ENCODE peak calls at places on chromosomes 12 and 14, in six cellular contexts. One of them, this sample, is unnamed.

GRCh38 chr14:69767369-69767999 is 542 bp downstream of the SRSF5 start:
- DNase-seq in MCF 10A: peak; percentile 89
- DNase-seq in endothelial cell: peak; percentile 96
- DNase-seq in GM06990: peak; percentile 95
- DNase-seq in CD4-positive, alpha-beta T cell: peak; percentile 83
- DNase-seq in B cell: peak; percentile 88
- DNase-seq in this sample: peak; percentile 92

GRCh38 chr14:50763386-50764007 is 67.5 kb downstream of the NIN start:
- DNase-seq in MCF 10A: peak; percentile 72
- DNase-seq in endothelial cell: no peak
- DNase-seq in B cell: no peak
- DNase-seq in CD4-positive, alpha-beta T cell: no peak
- DNase-seq in GM06990: no peak
- DNase-seq in this sample: no peak

GRCh38 chr12:10235761-10236631 is 23.3 kb downstream of the GABARAPL1 start:
- DNase-seq in CD4-positive, alpha-beta T cell: peak; percentile 31
- DNase-seq in endothelial cell: no peak
- DNase-seq in GM06990: no peak
- DNase-seq in B cell: peak; percentile 55
- DNase-seq in MCF 10A: peak; percentile 53
- DNase-seq in this sample: peak; percentile 53

GRCh38 chr12:51428256-51428655 is 3.6 kb downstream of the SLC4A8 start:
- DNase-seq in B cell: no peak
- DNase-seq in MCF 10A: no peak
- DNase-seq in CD4-positive, alpha-beta T cell: no peak
- DNase-seq in endothelial cell: no peak
- DNase-seq in GM06990: no peak
- DNase-seq in this sample: no peak

GRCh38 chr12:56336361-56337167 is 2.1 kb upstream of the IL23A start:
- DNase-seq in endothelial cell: no peak
- DNase-seq in GM06990: no peak
- DNase-seq in MCF 10A: no peak
- DNase-seq in B cell: no peak
- DNase-seq in CD4-positive, alpha-beta T cell: no peak
- DNase-seq in this sample: no peak

GRCh38 chr12:75786071-75786470 is 245.5 kb downstream of the PHLDA1 start:
- DNase-seq in MCF 10A: no peak
- DNase-seq in GM06990: no peak
- DNase-seq in B cell: no peak
- DNase-seq in CD4-positive, alpha-beta T cell: no peak
- DNase-seq in endothelial cell: no peak
- DNase-seq in this sample: no peak

GRCh38 chr12:76240281-76240680 is 107.9 kb downstream of the BBS10 start:
- DNase-seq in GM06990: no peak
- DNase-seq in MCF 10A: no peak
- DNase-seq in endothelial cell: no peak
- DNase-seq in CD4-positive, alpha-beta T cell: no peak
- DNase-seq in B cell: no peak
- DNase-seq in this sample: no peak

GRCh38 chr14:28756896-28757570 is 9.6 kb upstream of the FOXG1 start:
- DNase-seq in MCF 10A: peak; percentile 60
- DNase-seq in endothelial cell: peak; percentile 53
- DNase-seq in CD4-positive, alpha-beta T cell: no peak
- DNase-seq in B cell: no peak
- DNase-seq in GM06990: no peak
- DNase-seq in this sample: no peak

GRCh38 chr12:52667509-52667908 is 12.7 kb downstream of the KRT1 start:
- DNase-seq in CD4-positive, alpha-beta T cell: no peak
- DNase-seq in endothelial cell: no peak
- DNase-seq in B cell: no peak
- DNase-seq in GM06990: no peak
- DNase-seq in MCF 10A: no peak
- DNase-seq in this sample: no peak

GRCh38 chr12:60489071-60489470 is 893.2 kb downstream of the SLC16A7 start:
- DNase-seq in GM06990: no peak
- DNase-seq in MCF 10A: no peak
- DNase-seq in endothelial cell: no peak
- DNase-seq in CD4-positive, alpha-beta T cell: no peak
- DNase-seq in B cell: no peak
- DNase-seq in this sample: no peak

GRCh38 chr14:45972416-45972815 is 679.2 kb downstream of the RPL10L start:
- DNase-seq in endothelial cell: no peak
- DNase-seq in CD4-positive, alpha-beta T cell: no peak
- DNase-seq in MCF 10A: no peak
- DNase-seq in B cell: no peak
- DNase-seq in GM06990: no peak
- DNase-seq in this sample: no peak

GRCh38 chr14:31080489-31080888 is 54.3 kb upstream of the STRN3 start:
- DNase-seq in GM06990: no peak
- DNase-seq in endothelial cell: no peak
- DNase-seq in B cell: no peak
- DNase-seq in MCF 10A: no peak
- DNase-seq in CD4-positive, alpha-beta T cell: no peak
- DNase-seq in this sample: no peak

GRCh38 chr14:31085027-31085426 is 58.8 kb upstream of the STRN3 start:
- DNase-seq in MCF 10A: no peak
- DNase-seq in B cell: no peak
- DNase-seq in GM06990: no peak
- DNase-seq in endothelial cell: no peak
- DNase-seq in CD4-positive, alpha-beta T cell: no peak
- DNase-seq in this sample: no peak

GRCh38 chr14:31080060-31080459 is 53.9 kb upstream of the STRN3 start:
- DNase-seq in MCF 10A: peak; percentile 22
- DNase-seq in endothelial cell: no peak
- DNase-seq in CD4-positive, alpha-beta T cell: no peak
- DNase-seq in GM06990: no peak
- DNase-seq in B cell: no peak
- DNase-seq in this sample: no peak

GRCh38 chr14:31083781-31084180 is 57.6 kb upstream of the STRN3 start:
- DNase-seq in B cell: no peak
- DNase-seq in endothelial cell: no peak
- DNase-seq in CD4-positive, alpha-beta T cell: no peak
- DNase-seq in GM06990: no peak
- DNase-seq in MCF 10A: no peak
- DNase-seq in this sample: no peak

DNA sequence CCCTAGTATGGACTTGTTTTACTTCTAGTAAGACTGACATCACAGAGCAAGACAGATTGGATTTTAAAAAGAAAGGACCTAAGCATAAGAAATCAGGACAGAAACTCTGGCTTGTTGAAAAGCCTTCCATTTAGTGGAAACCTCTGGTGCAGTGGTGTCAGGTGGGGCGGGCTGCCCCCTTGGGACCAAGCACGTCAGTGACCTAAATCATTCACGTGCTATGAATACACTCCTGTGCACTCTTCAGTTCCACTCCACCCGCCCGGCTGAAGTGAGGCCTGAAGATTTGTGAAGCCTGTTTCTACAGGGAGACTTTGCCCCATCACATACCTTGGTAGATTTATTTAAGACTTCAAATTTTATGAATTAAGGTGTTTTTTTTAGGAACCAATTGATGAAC is 58.2 kb upstream of the STRN3 start:
- DNase-seq in endothelial cell: no peak
- DNase-seq in GM06990: peak; percentile 28
- DNase-seq in B cell: peak; percentile 49
- DNase-seq in CD4-positive, alpha-beta T cell: no peak
- DNase-seq in MCF 10A: no peak
- DNase-seq in this sample: no peak
- TF ChIP-seq CTCF in endothelial cell: no peak
- TF ChIP-seq CTCF in GM06990: peak; percentile 19
- TF ChIP-seq CTCF in B cell: no peak
- TF ChIP-seq CTCF in CD4-positive, alpha-beta T cell: no peak
- TF ChIP-seq CTCF in MCF 10A: no peak
- TF ChIP-seq CTCF in this sample: no peak

DNA sequence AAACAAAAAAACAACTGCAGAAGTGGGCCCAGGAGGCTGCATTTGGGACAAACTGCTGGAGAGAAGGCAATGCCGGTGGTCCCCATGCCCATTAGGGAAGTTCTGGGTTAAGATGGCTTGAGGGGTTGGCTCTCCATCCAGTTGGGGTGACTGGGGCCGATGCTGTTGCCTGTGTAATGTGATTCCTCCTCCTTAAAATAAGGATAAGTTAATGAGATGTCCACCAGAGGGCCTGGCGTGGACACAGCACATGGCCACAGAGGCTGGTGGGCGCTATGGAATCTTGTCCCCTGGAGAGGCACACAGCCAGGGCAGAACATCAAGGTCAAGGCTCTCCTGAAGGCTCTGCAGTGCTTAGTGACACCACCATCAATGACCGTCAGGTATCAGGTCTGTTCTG is 1.0 kb upstream of the TESC start:
- DNase-seq in GM06990: no peak
- DNase-seq in MCF 10A: peak; percentile 29
- DNase-seq in CD4-positive, alpha-beta T cell: no peak
- DNase-seq in B cell: no peak
- DNase-seq in endothelial cell: no peak
- DNase-seq in this sample: no peak
- TF ChIP-seq CTCF in GM06990: peak; percentile 27
- TF ChIP-seq CTCF in MCF 10A: no peak
- TF ChIP-seq CTCF in CD4-positive, alpha-beta T cell: no peak
- TF ChIP-seq CTCF in B cell: no peak
- TF ChIP-seq CTCF in endothelial cell: peak; percentile 50
- TF ChIP-seq CTCF in this sample: no peak

GRCh38 chr14:36028665-36029064 is 147.9 kb downstream of the PTCSC3 start:
- DNase-seq in MCF 10A: no peak
- DNase-seq in CD4-positive, alpha-beta T cell: no peak
- DNase-seq in B cell: no peak
- DNase-seq in GM06990: no peak
- DNase-seq in endothelial cell: no peak
- DNase-seq in this sample: no peak

GRCh38 chr14:36022765-36023415 is 153.6 kb downstream of the PTCSC3 start:
- DNase-seq in GM06990: no peak
- DNase-seq in CD4-positive, alpha-beta T cell: no peak
- DNase-seq in B cell: no peak
- DNase-seq in MCF 10A: no peak
- DNase-seq in endothelial cell: no peak
- DNase-seq in this sample: no peak

GRCh38 chr14:36027354-36027753 is 149.2 kb downstream of the PTCSC3 start:
- DNase-seq in CD4-positive, alpha-beta T cell: no peak
- DNase-seq in B cell: no peak
- DNase-seq in endothelial cell: no peak
- DNase-seq in MCF 10A: no peak
- DNase-seq in GM06990: no peak
- DNase-seq in this sample: no peak

GRCh38 chr14:36028218-36028617 is 148.3 kb downstream of the PTCSC3 start:
- DNase-seq in endothelial cell: no peak
- DNase-seq in B cell: no peak
- DNase-seq in GM06990: no peak
- DNase-seq in MCF 10A: peak; percentile 25
- DNase-seq in CD4-positive, alpha-beta T cell: no peak
- DNase-seq in this sample: no peak
- TF ChIP-seq CTCF in endothelial cell: no peak
- TF ChIP-seq CTCF in B cell: no peak
- TF ChIP-seq CTCF in GM06990: peak; percentile 32
- TF ChIP-seq CTCF in MCF 10A: no peak
- TF ChIP-seq CTCF in CD4-positive, alpha-beta T cell: no peak
- TF ChIP-seq CTCF in this sample: no peak

GRCh38 chr12:65278576-65279386 is at the start of gene MSRB3:
- DNase-seq in MCF 10A: peak; percentile 66
- DNase-seq in B cell: peak; percentile 77
- DNase-seq in GM06990: peak; percentile 58
- DNase-seq in endothelial cell: peak; percentile 73
- DNase-seq in CD4-positive, alpha-beta T cell: peak; percentile 4
- DNase-seq in this sample: no peak
- TF ChIP-seq CTCF in MCF 10A: peak; percentile 24
- TF ChIP-seq CTCF in B cell: no peak
- TF ChIP-seq CTCF in GM06990: peak; percentile 45
- TF ChIP-seq CTCF in endothelial cell: no peak
- TF ChIP-seq CTCF in CD4-positive, alpha-beta T cell: no peak
- TF ChIP-seq CTCF in this sample: no peak

GRCh38 chr14:21103165-21103709 is 2.4 kb downstream of the TMEM253 start:
- DNase-seq in endothelial cell: no peak
- DNase-seq in B cell: peak; percentile 18
- DNase-seq in MCF 10A: no peak
- DNase-seq in GM06990: no peak
- DNase-seq in CD4-positive, alpha-beta T cell: no peak
- DNase-seq in this sample: no peak

GRCh38 chr14:21102472-21103164 is 1.8 kb downstream of the TMEM253 start:
- DNase-seq in endothelial cell: no peak
- DNase-seq in MCF 10A: no peak
- DNase-seq in B cell: no peak
- DNase-seq in GM06990: no peak
- DNase-seq in CD4-positive, alpha-beta T cell: no peak
- DNase-seq in this sample: no peak

GRCh38 chr14:21105095-21105494 is 4.2 kb downstream of the TMEM253 start:
- DNase-seq in GM06990: no peak
- DNase-seq in endothelial cell: no peak
- DNase-seq in B cell: no peak
- DNase-seq in MCF 10A: no peak
- DNase-seq in CD4-positive, alpha-beta T cell: no peak
- DNase-seq in this sample: no peak

GRCh38 chr14:21104448-21105060 is 3.7 kb downstream of the TMEM253 start:
- DNase-seq in endothelial cell: peak; percentile 70
- DNase-seq in B cell: peak; percentile 70
- DNase-seq in CD4-positive, alpha-beta T cell: peak; percentile 57
- DNase-seq in GM06990: no peak
- DNase-seq in MCF 10A: peak; percentile 85
- DNase-seq in this sample: peak; percentile 64

GRCh38 chr14:21103710-21104447 is 3.0 kb downstream of the TMEM253 start:
- DNase-seq in B cell: peak; percentile 96
- DNase-seq in endothelial cell: peak; percentile 95
- DNase-seq in MCF 10A: peak; percentile 98
- DNase-seq in GM06990: peak; percentile 96
- DNase-seq in CD4-positive, alpha-beta T cell: peak; percentile 92
- DNase-seq in this sample: peak; percentile 93
- TF ChIP-seq CTCF in B cell: peak; percentile 76
- TF ChIP-seq CTCF in endothelial cell: no peak
- TF ChIP-seq CTCF in MCF 10A: peak; percentile 58
- TF ChIP-seq CTCF in GM06990: no peak
- TF ChIP-seq CTCF in CD4-positive, alpha-beta T cell: no peak
- TF ChIP-seq CTCF in this sample: no peak

DNA sequence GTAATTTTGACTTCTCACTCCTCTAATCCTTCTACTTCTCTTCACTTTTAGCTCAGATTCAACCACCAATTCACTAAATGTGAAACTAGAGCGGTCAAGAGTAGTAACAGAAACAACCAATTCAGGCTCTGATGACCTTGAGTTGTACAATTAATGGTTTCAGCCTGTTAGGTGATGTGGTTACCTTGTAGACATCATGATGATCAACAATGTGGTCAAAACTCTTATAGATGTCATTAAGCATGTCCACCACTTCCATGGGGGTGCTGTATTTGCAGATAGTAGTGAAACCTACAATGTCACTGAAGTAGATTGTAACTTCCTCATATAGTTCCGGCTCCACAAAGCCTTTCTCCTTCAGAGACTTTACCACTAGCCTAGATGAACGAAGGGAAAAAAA is 54.1 kb upstream of the PLBD1 start:
- DNase-seq in B cell: peak; percentile 18
- DNase-seq in GM06990: peak; percentile 76
- DNase-seq in CD4-positive, alpha-beta T cell: no peak
- DNase-seq in endothelial cell: no peak
- DNase-seq in MCF 10A: no peak
- DNase-seq in this sample: no peak
- TF ChIP-seq CTCF in B cell: no peak
- TF ChIP-seq CTCF in GM06990: no peak
- TF ChIP-seq CTCF in CD4-positive, alpha-beta T cell: no peak
- TF ChIP-seq CTCF in endothelial cell: no peak
- TF ChIP-seq CTCF in MCF 10A: no peak
- TF ChIP-seq CTCF in this sample: no peak